ENCODE peak calls at places on chromosome 13, in five cellular contexts. One of them, this sample, is unnamed.

GRCh38 chr13:53398051-53398450 is 369.4 kb downstream of the OLFM4 start:
- DNase-seq in sigmoid colon: no peak
- DNase-seq in stomach: no peak
- DNase-seq in A549: no peak
- DNase-seq in suprapubic skin: no peak
- DNase-seq in this sample: no peak

GRCh38 chr13:22110368-22110767 is 439.5 kb downstream of the FGF9 start:
- DNase-seq in suprapubic skin: no peak
- DNase-seq in sigmoid colon: no peak
- DNase-seq in stomach: no peak
- DNase-seq in A549: no peak
- DNase-seq in this sample: peak

GRCh38 chr13:64239372-64239771 is 2823.7 kb upstream of the PCDH20 start:
- DNase-seq in stomach: no peak
- DNase-seq in suprapubic skin: no peak
- DNase-seq in A549: no peak
- DNase-seq in sigmoid colon: no peak
- DNase-seq in this sample: no peak

GRCh38 chr13:20526664-20527063 is 1.0 kb upstream of the CRYL1 start:
- DNase-seq in A549: no peak
- DNase-seq in sigmoid colon: no peak
- DNase-seq in stomach: no peak
- DNase-seq in suprapubic skin: no peak
- DNase-seq in this sample: no peak

GRCh38 chr13:90534617-90535340 is 812.7 kb upstream of the MIR17HG start:
- DNase-seq in sigmoid colon: no peak
- DNase-seq in stomach: no peak
- DNase-seq in A549: no peak
- DNase-seq in suprapubic skin: no peak
- DNase-seq in this sample: no peak

GRCh38 chr13:45662122-45662521 is 40.0 kb upstream of the CBY2 start:
- DNase-seq in A549: no peak
- DNase-seq in sigmoid colon: no peak
- DNase-seq in stomach: no peak
- DNase-seq in suprapubic skin: no peak
- DNase-seq in this sample: no peak

GRCh38 chr13:27617801-27618411 is 2.4 kb downstream of the LNX2 start:
- DNase-seq in sigmoid colon: no peak
- DNase-seq in A549: no peak
- DNase-seq in stomach: peak
- DNase-seq in suprapubic skin: no peak
- DNase-seq in this sample: peak

GRCh38 chr13:59519776-59520175 is 644.0 kb downstream of the DIAPH3 start:
- DNase-seq in suprapubic skin: no peak
- DNase-seq in stomach: no peak
- DNase-seq in sigmoid colon: no peak
- DNase-seq in A549: no peak
- DNase-seq in this sample: no peak

GRCh38 chr13:27482996-27483395 is 32.6 kb upstream of the MTIF3 start:
- DNase-seq in stomach: no peak
- DNase-seq in suprapubic skin: no peak
- DNase-seq in A549: no peak
- DNase-seq in sigmoid colon: no peak
- DNase-seq in this sample: peak

GRCh38 chr13:94636942-94637578 is 35.4 kb downstream of the GPR180 start:
- DNase-seq in sigmoid colon: no peak
- DNase-seq in suprapubic skin: no peak
- DNase-seq in stomach: no peak
- DNase-seq in A549: no peak
- DNase-seq in this sample: no peak

GRCh38 chr13:111467111-111467890 is 146.9 kb downstream of the TEX29 start:
- DNase-seq in stomach: no peak
- DNase-seq in suprapubic skin: no peak
- DNase-seq in sigmoid colon: no peak
- DNase-seq in A549: no peak
- DNase-seq in this sample: no peak

GRCh38 chr13:22126433-22127021 is 455.7 kb downstream of the FGF9 start:
- DNase-seq in A549: no peak
- DNase-seq in sigmoid colon: no peak
- DNase-seq in suprapubic skin: no peak
- DNase-seq in stomach: no peak
- DNase-seq in this sample: no peak

GRCh38 chr13:42996584-42996983 is 4.5 kb upstream of the EPSTI1 start:
- DNase-seq in A549: peak
- DNase-seq in sigmoid colon: no peak
- DNase-seq in suprapubic skin: no peak
- DNase-seq in stomach: no peak
- DNase-seq in this sample: no peak

GRCh38 chr13:37899753-37900152 is 30.2 kb upstream of the TRPC4 start:
- DNase-seq in sigmoid colon: no peak
- DNase-seq in stomach: no peak
- DNase-seq in A549: no peak
- DNase-seq in suprapubic skin: no peak
- DNase-seq in this sample: no peak

GRCh38 chr13:93450226-93450625 is 223.6 kb downstream of the GPC6 start:
- DNase-seq in sigmoid colon: no peak
- DNase-seq in suprapubic skin: no peak
- DNase-seq in A549: no peak
- DNase-seq in stomach: no peak
- DNase-seq in this sample: no peak

GRCh38 chr13:100302391-100302790 is 213.5 kb downstream of the PCCA start:
- DNase-seq in suprapubic skin: no peak
- DNase-seq in A549: no peak
- DNase-seq in sigmoid colon: no peak
- DNase-seq in stomach: no peak
- DNase-seq in this sample: no peak

GRCh38 chr13:46057251-46058015 is 4.9 kb upstream of the ZC3H13 start:
- DNase-seq in A549: no peak
- DNase-seq in sigmoid colon: no peak
- DNase-seq in suprapubic skin: no peak
- DNase-seq in stomach: no peak
- DNase-seq in this sample: no peak

GRCh38 chr13:39777527-39778061 is 122.1 kb downstream of the COG6 start:
- DNase-seq in sigmoid colon: no peak
- DNase-seq in suprapubic skin: no peak
- DNase-seq in stomach: no peak
- DNase-seq in A549: peak
- DNase-seq in this sample: no peak

GRCh38 chr13:27211271-27211670 is 39.7 kb upstream of the USP12 start:
- DNase-seq in stomach: no peak
- DNase-seq in A549: no peak
- DNase-seq in sigmoid colon: no peak
- DNase-seq in suprapubic skin: no peak
- DNase-seq in this sample: no peak

GRCh38 chr13:50107205-50107604 is 92.0 kb downstream of the KCNRG start:
- DNase-seq in stomach: no peak
- DNase-seq in sigmoid colon: no peak
- DNase-seq in A549: no peak
- DNase-seq in suprapubic skin: no peak
- DNase-seq in this sample: no peak

GRCh38 chr13:48873598-48873997 is 102.1 kb upstream of the FNDC3A start:
- DNase-seq in stomach: no peak
- DNase-seq in suprapubic skin: no peak
- DNase-seq in A549: peak
- DNase-seq in sigmoid colon: no peak
- DNase-seq in this sample: no peak

GRCh38 chr13:90305796-90306195 is 1041.7 kb upstream of the MIR17HG start:
- DNase-seq in stomach: no peak
- DNase-seq in suprapubic skin: no peak
- DNase-seq in A549: no peak
- DNase-seq in sigmoid colon: no peak
- DNase-seq in this sample: no peak

GRCh38 chr13:75959861-75960481 is 323.8 kb downstream of the LMO7 start:
- DNase-seq in A549: no peak
- DNase-seq in stomach: no peak
- DNase-seq in suprapubic skin: no peak
- DNase-seq in sigmoid colon: no peak
- DNase-seq in this sample: no peak

GRCh38 chr13:27083183-27083582 is 88.4 kb downstream of the USP12 start:
- DNase-seq in stomach: no peak
- DNase-seq in A549: no peak
- DNase-seq in sigmoid colon: no peak
- DNase-seq in suprapubic skin: no peak
- DNase-seq in this sample: no peak

GRCh38 chr13:51931606-51932005 is 69.8 kb downstream of the CCDC70 start:
- DNase-seq in suprapubic skin: no peak
- DNase-seq in A549: no peak
- DNase-seq in sigmoid colon: no peak
- DNase-seq in stomach: no peak
- DNase-seq in this sample: no peak

GRCh38 chr13:97191143-97191542 is 31.0 kb upstream of the MBNL2 start:
- DNase-seq in sigmoid colon: no peak
- DNase-seq in stomach: no peak
- DNase-seq in suprapubic skin: no peak
- DNase-seq in A549: no peak
- DNase-seq in this sample: no peak

GRCh38 chr13:100443998-100444328 is 144.6 kb downstream of the GGACT start:
- DNase-seq in sigmoid colon: no peak
- DNase-seq in A549: no peak
- DNase-seq in suprapubic skin: no peak
- DNase-seq in stomach: no peak
- DNase-seq in this sample: no peak

GRCh38 chr13:76792680-76793334 is 93.4 kb downstream of the KCTD12 start:
- DNase-seq in A549: no peak
- DNase-seq in stomach: no peak
- DNase-seq in suprapubic skin: no peak
- DNase-seq in sigmoid colon: peak
- DNase-seq in this sample: peak

GRCh38 chr13:107117327-107118012 is 549.5 kb upstream of the ARGLU1 start:
- DNase-seq in stomach: no peak
- DNase-seq in sigmoid colon: no peak
- DNase-seq in suprapubic skin: no peak
- DNase-seq in A549: no peak
- DNase-seq in this sample: peak

GRCh38 chr13:26785845-26786630 is 25.5 kb upstream of the GPR12 start:
- DNase-seq in sigmoid colon: peak
- DNase-seq in suprapubic skin: peak
- DNase-seq in stomach: peak
- DNase-seq in A549: no peak
- DNase-seq in this sample: peak

GRCh38 chr13:110311721-110312668 is 4.9 kb downstream of the COL4A2 start:
- DNase-seq in stomach: no peak
- DNase-seq in A549: no peak
- DNase-seq in suprapubic skin: no peak
- DNase-seq in sigmoid colon: peak
- DNase-seq in this sample: no peak

GRCh38 chr13:110317093-110317492 is 10.0 kb downstream of the COL4A2 start:
- DNase-seq in suprapubic skin: no peak
- DNase-seq in A549: no peak
- DNase-seq in sigmoid colon: no peak
- DNase-seq in stomach: no peak
- DNase-seq in this sample: no peak

GRCh38 chr13:110316196-110316595 is 9.1 kb downstream of the COL4A2 start:
- DNase-seq in A549: no peak
- DNase-seq in sigmoid colon: peak
- DNase-seq in suprapubic skin: no peak
- DNase-seq in stomach: no peak
- DNase-seq in this sample: no peak

GRCh38 chr13:110312669-110313031 is 5.6 kb downstream of the COL4A2 start:
- DNase-seq in sigmoid colon: peak
- DNase-seq in A549: peak
- DNase-seq in suprapubic skin: no peak
- DNase-seq in stomach: no peak
- DNase-seq in this sample: no peak

DNA sequence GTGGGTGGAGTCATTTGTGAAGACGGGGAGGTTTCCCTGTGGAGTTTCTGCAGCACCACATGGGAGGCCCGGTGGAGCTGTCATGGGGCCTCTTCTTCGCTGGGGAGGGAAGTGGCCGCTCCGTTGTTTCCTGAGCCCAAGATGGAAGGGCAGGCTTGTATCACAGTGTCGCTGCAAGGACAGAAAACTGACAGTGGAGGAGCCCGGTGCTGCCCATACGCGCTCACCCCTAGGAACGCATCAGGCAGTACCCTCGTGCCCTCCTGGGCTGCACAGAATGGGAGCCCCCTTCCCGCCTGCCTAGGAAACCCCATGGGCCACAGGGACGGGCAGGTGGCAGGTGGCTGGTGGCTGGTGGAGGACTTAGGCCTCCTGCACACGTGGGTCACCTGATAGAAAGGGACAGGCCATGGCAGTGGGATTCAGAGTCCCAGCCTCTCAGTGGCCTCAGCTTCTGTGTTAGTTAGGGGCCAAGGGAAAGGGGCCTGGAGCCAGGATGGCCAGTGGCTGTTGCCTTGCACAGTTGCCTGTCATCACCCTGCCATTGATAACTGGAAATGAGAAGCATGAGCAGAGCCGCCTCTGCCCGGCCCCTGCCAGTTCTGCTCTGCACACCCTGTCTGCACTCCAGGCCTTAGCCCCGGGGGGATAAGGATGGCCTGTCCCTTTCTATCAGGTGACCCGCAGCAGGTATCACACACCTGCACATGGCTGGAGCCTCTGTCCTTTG is 7.6 kb downstream of the COL4A2 start:
- DNase-seq in sigmoid colon: peak
- DNase-seq in A549: no peak
- DNase-seq in stomach: no peak
- DNase-seq in suprapubic skin: no peak
- DNase-seq in this sample: peak
- TF ChIP-seq POLR2A in sigmoid colon: no peak
- TF ChIP-seq POLR2A in A549: no peak
- TF ChIP-seq POLR2A in stomach: no peak
- TF ChIP-seq POLR2A in suprapubic skin: no peak
- TF ChIP-seq POLR2A in this sample: no peak

GRCh38 chr13:102097708-102098107 is 304.1 kb downstream of the FGF14 start:
- DNase-seq in suprapubic skin: no peak
- DNase-seq in sigmoid colon: no peak
- DNase-seq in stomach: no peak
- DNase-seq in A549: no peak
- DNase-seq in this sample: no peak
- TF ChIP-seq EP300 in suprapubic skin: no peak
- TF ChIP-seq EP300 in sigmoid colon: no peak
- TF ChIP-seq EP300 in stomach: no peak
- TF ChIP-seq EP300 in A549: no peak
- TF ChIP-seq EP300 in this sample: no peak

GRCh38 chr13:28658796-28659610 is at the start of gene POMP:
- DNase-seq in suprapubic skin: peak
- DNase-seq in A549: peak
- DNase-seq in sigmoid colon: peak
- DNase-seq in stomach: peak
- DNase-seq in this sample: peak
- TF ChIP-seq POLR2A in suprapubic skin: peak
- TF ChIP-seq POLR2A in A549: peak
- TF ChIP-seq POLR2A in sigmoid colon: peak
- TF ChIP-seq POLR2A in stomach: peak
- TF ChIP-seq POLR2A in this sample: peak

DNA sequence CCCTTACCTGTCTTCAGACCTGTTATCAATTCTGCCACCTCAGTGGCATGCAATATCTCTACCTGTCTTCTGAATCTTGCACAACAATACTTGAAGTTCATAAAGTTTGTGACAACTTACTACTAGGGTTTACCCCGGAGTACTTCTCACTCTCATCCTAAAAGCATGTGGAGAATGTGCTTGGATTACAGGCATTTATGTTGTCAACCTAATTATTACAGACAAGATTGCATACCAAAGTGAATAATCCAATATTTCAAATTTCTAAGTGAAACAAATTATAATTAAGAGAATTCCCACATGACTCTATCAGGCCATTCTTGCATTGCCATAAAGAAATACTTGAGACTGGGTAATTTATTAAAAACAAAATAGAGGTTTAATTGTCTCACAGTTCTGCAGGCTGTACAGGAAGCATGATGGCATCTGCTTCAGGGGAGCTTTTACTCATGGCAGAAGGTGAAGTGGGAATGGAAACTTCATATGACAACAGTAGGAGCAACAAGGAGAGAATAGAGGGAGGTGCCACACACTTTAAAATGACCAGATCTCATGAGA is 661.0 kb upstream of the SPRY2 start:
- DNase-seq in A549: no peak
- DNase-seq in stomach: no peak
- DNase-seq in suprapubic skin: no peak
- DNase-seq in sigmoid colon: no peak
- DNase-seq in this sample: no peak
- TF ChIP-seq EP300 in A549: no peak
- TF ChIP-seq EP300 in stomach: no peak
- TF ChIP-seq EP300 in suprapubic skin: no peak
- TF ChIP-seq EP300 in sigmoid colon: no peak
- TF ChIP-seq EP300 in this sample: no peak

This sample was measured in upper lobe of left lung.